ENCODE peak calls at places on chromosomes 4 and X, in nine cellular contexts. U is A549, H is left ventricle myocardium inferior, B is ovary, E is H9, M is psoas muscle, F is OCI-LY7, D is heart left ventricle, C is GM23248. J is an unnamed sample.

GRCh38 chr4:182320580-182320979 is 77.4 kb downstream of the TENM3 start:
- DNase-seq in U (no peak), H (no peak), B (no peak), E (no peak), M (no peak), F (no peak), D (no peak), C (no peak), J (no peak)

GRCh38 chrX:153782324-153782723 is 1.5 kb downstream of the SRPK3 start:
- DNase-seq in U (no peak), H (no peak), B (no peak), E (peak), M (no peak), F (no peak), D (no peak), C (no peak), J (no peak)

GRCh38 chrX:39653656-39654055 is 444.1 kb downstream of the BCOR start:
- DNase-seq in U (no peak), H (no peak), B (no peak), E (peak), M (no peak), F (no peak), D (no peak), C (no peak), J (no peak)

GRCh38 chrX:40058719-40059118 is 39.0 kb downstream of the BCOR start:
- DNase-seq in U (no peak), H (no peak), B (no peak), E (no peak), M (no peak), F (no peak), D (no peak), C (no peak), J (no peak)

GRCh38 chr4:134935320-134935719 is 733.7 kb upstream of the PABPC4L start:
- DNase-seq in U (peak), H (no peak), B (no peak), E (no peak), M (no peak), F (peak), D (no peak), C (peak), J (no peak)

GRCh38 chrX:46770006-46770816 is 11.3 kb upstream of the SLC9A7 start:
- DNase-seq in U (no peak), H (no peak), B (no peak), E (no peak), M (no peak), F (no peak), D (no peak), C (peak), J (no peak)

GRCh38 chr4:2006956-2007653 is 1.7 kb downstream of the NELFA start:
- DNase-seq in U (no peak), H (no peak), B (no peak), E (no peak), M (no peak), F (no peak), D (no peak), C (no peak), J (no peak)

GRCh38 chr4:24186466-24186865 is 296.6 kb upstream of the PPARGC1A start:
- DNase-seq in U (no peak), H (no peak), B (no peak), E (no peak), M (no peak), F (no peak), D (no peak), C (no peak), J (no peak)

GRCh38 chrX:129593137-129593536 is 53.1 kb downstream of the OCRL start:
- DNase-seq in U (no peak), H (no peak), B (no peak), E (no peak), M (no peak), F (no peak), D (no peak), C (peak), J (no peak)

GRCh38 chrX:42490111-42490510 is 287.9 kb downstream of the PPP1R2C start:
- DNase-seq in U (no peak), H (no peak), B (no peak), E (no peak), M (no peak), F (no peak), D (no peak), C (no peak), J (no peak)

GRCh38 chr4:168572002-168572401 is 75.2 kb downstream of the PALLD start:
- DNase-seq in U (no peak), H (no peak), B (no peak), E (no peak), M (no peak), F (no peak), D (no peak), C (no peak), J (no peak)

GRCh38 chrX:133726211-133726630 is 259.2 kb downstream of the GPC3 start:
- DNase-seq in U (peak), H (no peak), B (no peak), E (no peak), M (no peak), F (no peak), D (no peak), C (peak), J (peak)

GRCh38 chr4:185838104-185838452 is 26.1 kb upstream of the SORBS2 start:
- DNase-seq in U (no peak), H (no peak), B (no peak), E (peak), M (no peak), F (peak), D (no peak), C (no peak), J (no peak)

GRCh38 chr4:3403104-3403906 is 38.5 kb upstream of the HGFAC start:
- DNase-seq in U (no peak), H (no peak), B (no peak), E (no peak), M (no peak), F (no peak), D (no peak), C (no peak), J (no peak)

GRCh38 chr4:3406021-3406420 is 35.7 kb upstream of the HGFAC start:
- DNase-seq in U (no peak), H (no peak), B (no peak), E (peak), M (no peak), F (no peak), D (no peak), C (no peak), J (no peak)

GRCh38 chr4:3406431-3406830 is 35.3 kb upstream of the HGFAC start:
- DNase-seq in U (no peak), H (no peak), B (peak), E (peak), M (no peak), F (no peak), D (no peak), C (no peak), J (no peak)

GRCh38 chr4:3405176-3405575 is 36.6 kb upstream of the HGFAC start:
- DNase-seq in U (no peak), H (no peak), B (no peak), E (no peak), M (no peak), F (no peak), D (no peak), C (no peak), J (no peak)

DNA sequence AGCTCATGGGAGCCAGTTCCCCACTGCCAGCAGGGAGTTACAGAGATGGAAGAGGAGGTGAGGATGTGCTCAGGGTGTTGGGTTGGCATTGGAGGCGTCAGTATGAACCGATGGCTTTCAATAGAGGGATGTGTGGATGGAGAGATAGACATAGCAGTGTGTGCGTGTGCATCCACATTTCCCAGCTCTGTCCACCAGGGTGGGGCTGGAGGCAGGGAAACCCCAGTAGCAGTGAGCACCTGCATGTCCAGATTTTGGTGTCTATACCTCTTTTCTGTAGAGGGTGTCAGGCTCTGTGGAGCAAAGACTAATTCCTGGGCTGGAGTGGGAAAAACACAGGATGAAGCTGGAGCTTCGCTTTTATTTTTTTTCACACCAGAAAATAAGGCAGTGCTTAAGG is 37.2 kb upstream of the HGFAC start:
- DNase-seq in U (no peak), H (no peak), B (peak), E (no peak), M (no peak), F (no peak), D (no peak), C (no peak), J (no peak)
- H3K27ac ChIP-seq in U (no peak), H (no peak), B (no peak), E (no peak), M (peak), F (no peak), D (no peak), C (no peak), J (no peak)

GRCh38 chr4:78661086-78661690 is 109.6 kb downstream of the ANXA3 start:
- DNase-seq in U (no peak), H (no peak), B (no peak), E (no peak), M (no peak), F (no peak), D (no peak), C (no peak), J (no peak)
- H3K27ac ChIP-seq in U (peak), H (peak), B (no peak), E (no peak), M (peak), F (no peak), D (peak), C (peak), J (no peak)

GRCh38 chr4:37423310-37423709 is 178.8 kb downstream of the NWD2 start:
- DNase-seq in U (no peak), H (no peak), B (no peak), E (no peak), M (no peak), F (no peak), D (no peak), C (no peak), J (no peak)

GRCh38 chr4:37422102-37422501 is 177.6 kb downstream of the NWD2 start:
- DNase-seq in U (no peak), H (no peak), B (no peak), E (no peak), M (no peak), F (no peak), D (no peak), C (no peak), J (no peak)

GRCh38 chr4:37424753-37425152 is 180.2 kb downstream of the NWD2 start:
- DNase-seq in U (no peak), H (no peak), B (no peak), E (no peak), M (no peak), F (no peak), D (no peak), C (no peak), J (no peak)

GRCh38 chr4:37421614-37422013 is 177.1 kb downstream of the NWD2 start:
- DNase-seq in U (no peak), H (no peak), B (no peak), E (no peak), M (no peak), F (no peak), D (no peak), C (no peak), J (no peak)

DNA sequence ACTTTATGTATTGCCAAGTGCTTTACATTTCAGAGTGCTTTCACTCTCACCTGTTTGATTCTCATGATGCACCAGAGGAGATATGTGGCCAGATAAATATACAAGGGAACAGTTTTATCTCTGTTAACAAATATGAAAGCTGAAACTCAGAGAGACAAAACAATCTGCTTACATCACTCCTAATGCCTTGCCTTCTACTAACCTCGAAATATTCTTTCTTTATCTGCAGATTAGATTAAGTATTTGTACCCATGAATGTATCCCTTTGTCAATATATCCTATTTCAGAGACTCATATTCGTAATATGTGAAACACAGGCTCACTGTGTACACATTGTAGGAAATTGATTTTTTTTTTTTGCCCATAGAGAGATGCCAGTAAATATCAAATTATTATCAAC is 178.1 kb downstream of the NWD2 start:
- DNase-seq in U (no peak), H (no peak), B (no peak), E (no peak), M (no peak), F (no peak), D (no peak), C (no peak), J (no peak)
- H3K27ac ChIP-seq in U (no peak), H (no peak), B (no peak), E (no peak), M (no peak), F (no peak), D (no peak), C (no peak), J (no peak)

DNA sequence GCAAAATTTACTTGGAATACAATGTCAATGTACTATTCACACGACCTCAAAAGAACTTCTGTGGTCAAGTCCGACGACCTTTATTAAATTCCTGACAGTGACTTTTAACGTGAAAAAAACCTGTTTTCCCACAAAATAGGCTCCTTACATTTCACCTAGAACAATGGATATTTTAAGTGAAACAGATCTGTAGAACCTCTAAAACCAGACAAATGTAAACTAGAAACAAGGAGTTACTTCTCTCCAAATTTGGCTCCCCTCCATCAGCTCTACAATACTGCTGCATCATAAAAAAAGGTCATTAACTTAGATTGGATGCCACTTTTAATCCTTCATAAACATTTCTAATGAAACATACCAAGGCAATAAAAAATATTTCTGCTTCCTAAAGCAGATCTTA is 1.2 kb downstream of the NEK1 start:
- DNase-seq in U (no peak), H (no peak), B (no peak), E (no peak), M (no peak), F (no peak), D (no peak), C (peak), J (no peak)
- H3K27ac ChIP-seq in U (no peak), H (peak), B (peak), E (no peak), M (peak), F (no peak), D (no peak), C (peak), J (no peak)

GRCh38 chr4:6689506-6689960 is 4.1 kb upstream of the S100P start:
- DNase-seq in U (no peak), H (no peak), B (no peak), E (peak), M (no peak), F (no peak), D (no peak), C (no peak), J (no peak)
- H3K27ac ChIP-seq in U (peak), H (no peak), B (no peak), E (no peak), M (no peak), F (no peak), D (no peak), C (peak), J (peak)

GRCh38 chr4:71186257-71186565 is 152.6 kb upstream of the SLC4A4 start:
- DNase-seq in U (no peak), H (no peak), B (no peak), E (no peak), M (no peak), F (no peak), D (no peak), C (no peak), J (no peak)
- H3K27ac ChIP-seq in U (peak), H (peak), B (no peak), E (no peak), M (peak), F (no peak), D (peak), C (no peak), J (no peak)

GRCh38 chr4:77818667-77819408 is at the start of gene CNOT6L:
- DNase-seq in U (peak), H (peak), B (peak), E (peak), M (peak), F (peak), D (peak), C (peak), J (no peak)
- H3K27ac ChIP-seq in U (peak), H (peak), B (peak), E (no peak), M (peak), F (peak), D (peak), C (peak), J (peak)